ENCODE peak calls at places on chromosomes 12 and 14, in six cellular contexts. Y, X, D, M, H and O are unnamed samples.

GRCh38 chr14:97206948-97207347 is 409.8 kb downstream of the VRK1 start:
- DNase-seq in Y (no peak), X (no peak), D (no peak), M (no peak), H (no peak), O (no peak)

GRCh38 chr14:43411841-43412240 is 1095.2 kb downstream of the FSCB start:
- DNase-seq in Y (no peak), X (no peak), D (no peak), M (no peak), H (no peak), O (no peak)

GRCh38 chr12:99200711-99201384 is 446.7 kb upstream of the GARIN6 start:
- DNase-seq in Y (no peak), X (no peak), D (no peak), M (no peak), H (no peak), O (no peak)

GRCh38 chr12:127101086-127101485 is 1165.9 kb upstream of the TMEM132C start:
- DNase-seq in Y (no peak), X (no peak), D (no peak), M (no peak), H (no peak), O (no peak)

GRCh38 chr14:20707622-20708021 is 19.1 kb downstream of the ANG start:
- DNase-seq in Y (no peak), X (no peak), D (no peak), M (no peak), H (no peak), O (no peak)

GRCh38 chr12:97837401-97837800 is 374.8 kb downstream of the RMST start:
- DNase-seq in Y (no peak), X (no peak), D (no peak), M (no peak), H (no peak), O (no peak)

GRCh38 chr12:26821212-26821701 is 11.7 kb downstream of the ITPR2 start:
- DNase-seq in Y (no peak), X (no peak), D (no peak), M (no peak), H (no peak), O (no peak)

GRCh38 chr14:83467811-83468210 is 1934.2 kb upstream of the SEL1L start:
- DNase-seq in Y (no peak), X (no peak), D (no peak), M (no peak), H (no peak), O (no peak)

GRCh38 chr12:27246774-27247173 is 2.7 kb downstream of the STK38L start:
- DNase-seq in Y (no peak), X (no peak), D (no peak), M (no peak), H (no peak), O (no peak)

GRCh38 chr12:107027304-107028053 is 40.5 kb upstream of the MTERF2 start:
- DNase-seq in Y (peak), X (no peak), D (no peak), M (peak), H (no peak), O (peak)
- TF ChIP-seq MAX in Y (no peak), X (no peak), D (no peak), M (no peak), H (no peak), O (no peak)

DNA sequence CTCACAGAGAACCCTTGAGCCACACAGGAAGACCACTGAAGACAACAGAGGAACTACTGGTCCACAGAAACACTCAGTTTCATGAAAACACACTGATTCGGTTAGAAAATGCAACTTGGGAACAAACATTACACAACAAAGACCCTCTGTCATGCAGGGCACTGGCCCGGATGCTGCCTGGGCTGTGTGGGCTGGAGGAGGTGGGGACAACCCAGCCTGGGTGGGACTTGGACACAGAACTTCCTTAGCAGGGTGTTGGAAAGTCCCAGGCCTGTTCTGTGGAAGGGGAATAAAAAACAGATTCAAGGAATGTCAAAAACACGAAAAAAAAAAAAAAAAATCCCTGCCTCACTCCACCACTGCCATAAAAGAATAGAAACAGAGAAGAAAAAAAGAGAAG is 181.0 kb downstream of the MON2 start:
- DNase-seq in Y (no peak), X (no peak), D (no peak), M (no peak), H (no peak), O (no peak)
- TF ChIP-seq CHD2 in Y (no peak), X (no peak), D (no peak), M (no peak), H (no peak), O (no peak)

GRCh38 chr12:122395319-122395718 is 27.1 kb downstream of the CLIP1 start:
- DNase-seq in Y (peak), X (no peak), D (no peak), M (peak), H (no peak), O (no peak)
- TF ChIP-seq MAX in Y (no peak), X (no peak), D (no peak), M (no peak), H (no peak), O (no peak)

GRCh38 chr12:62957233-62957953 is 22.4 kb upstream of the PPM1H start:
- DNase-seq in Y (no peak), X (peak), D (no peak), M (no peak), H (no peak), O (peak)
- TF ChIP-seq CHD2 in Y (no peak), X (no peak), D (no peak), M (no peak), H (no peak), O (no peak)

GRCh38 chr12:29537292-29537691 is 39.8 kb upstream of the OVCH1 start:
- DNase-seq in Y (no peak), X (no peak), D (no peak), M (no peak), H (no peak), O (no peak)

GRCh38 chr12:29533815-29534489 is 36.5 kb upstream of the OVCH1 start:
- DNase-seq in Y (no peak), X (no peak), D (no peak), M (no peak), H (no peak), O (no peak)

GRCh38 chr12:29534935-29535334 is 37.4 kb upstream of the OVCH1 start:
- DNase-seq in Y (no peak), X (no peak), D (no peak), M (no peak), H (no peak), O (peak)
- TF ChIP-seq MAX in Y (no peak), X (no peak), D (no peak), M (no peak), H (no peak), O (no peak)

DNA sequence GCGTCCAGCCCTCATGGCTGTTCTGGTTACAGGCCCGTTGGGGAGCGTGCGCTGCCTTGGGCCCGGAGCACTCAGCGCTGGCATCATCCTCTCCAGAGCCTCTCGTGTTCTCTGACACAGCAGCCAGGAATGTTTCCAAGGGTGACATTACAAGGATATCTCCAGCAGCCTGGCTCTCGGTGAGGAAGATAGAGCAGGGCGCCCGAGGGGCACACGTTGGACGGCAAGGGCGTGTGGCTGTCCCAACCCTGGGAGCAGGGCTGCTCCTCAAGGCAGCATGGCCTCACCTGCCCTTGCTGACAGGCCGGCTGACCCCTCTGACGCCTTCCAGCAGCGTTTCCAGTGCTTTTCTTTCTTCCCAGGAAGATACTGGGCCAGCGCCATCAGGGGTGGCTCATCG is 14.4 kb downstream of the LRCOL1 start:
- DNase-seq in Y (no peak), X (no peak), D (no peak), M (no peak), H (no peak), O (no peak)
- TF ChIP-seq CHD2 in Y (no peak), X (no peak), D (no peak), M (no peak), H (no peak), O (no peak)

GRCh38 chr14:56005580-56006053 is 112.6 kb upstream of the PELI2 start:
- DNase-seq in Y (no peak), X (no peak), D (no peak), M (no peak), H (no peak), O (no peak)

GRCh38 chr14:56004323-56004722 is 113.9 kb upstream of the PELI2 start:
- DNase-seq in Y (no peak), X (no peak), D (no peak), M (no peak), H (no peak), O (no peak)

GRCh38 chr14:56002876-56003625 is 115.2 kb upstream of the PELI2 start:
- DNase-seq in Y (no peak), X (no peak), D (peak), M (no peak), H (no peak), O (no peak)

GRCh38 chr14:56004807-56005579 is 113.2 kb upstream of the PELI2 start:
- DNase-seq in Y (peak), X (peak), D (peak), M (no peak), H (peak), O (no peak)

DNA sequence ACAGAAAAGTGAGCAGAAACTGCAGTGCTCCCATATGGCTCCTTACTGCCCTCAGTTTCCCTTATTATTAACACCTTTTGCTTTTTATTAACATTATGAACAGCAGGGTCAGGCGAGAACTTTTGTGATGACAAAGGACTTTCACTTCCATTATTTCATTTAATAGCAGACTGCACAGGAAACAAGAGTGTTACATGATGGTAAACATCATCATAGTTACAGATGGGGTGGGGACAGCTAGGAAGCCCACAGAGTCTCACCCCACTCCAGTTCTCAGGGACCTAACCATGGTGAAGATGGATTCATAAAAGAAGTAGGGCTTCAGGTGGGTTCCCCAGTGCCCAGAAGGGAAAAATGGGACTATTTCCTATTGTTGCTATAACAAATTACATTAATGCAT is 110.1 kb upstream of the PELI2 start:
- DNase-seq in Y (no peak), X (no peak), D (no peak), M (no peak), H (no peak), O (no peak)
- TF ChIP-seq MAX in Y (no peak), X (no peak), D (no peak), M (no peak), H (no peak), O (no peak)

GRCh38 chr12:92185052-92185451 is 39.4 kb upstream of the BTG1 start:
- DNase-seq in Y (no peak), X (no peak), D (peak), M (no peak), H (no peak), O (no peak)
- TF ChIP-seq CHD2 in Y (no peak), X (no peak), D (no peak), M (no peak), H (no peak), O (no peak)

GRCh38 chr12:11672833-11673232 is 23.4 kb downstream of the ETV6 start:
- DNase-seq in Y (no peak), X (no peak), D (no peak), M (no peak), H (no peak), O (no peak)

GRCh38 chr12:11675952-11676505 is 26.6 kb downstream of the ETV6 start:
- DNase-seq in Y (no peak), X (no peak), D (no peak), M (no peak), H (no peak), O (no peak)

GRCh38 chr12:11677024-11677423 is 27.6 kb downstream of the ETV6 start:
- DNase-seq in Y (no peak), X (no peak), D (no peak), M (no peak), H (no peak), O (no peak)

GRCh38 chr12:11672361-11672760 is 22.9 kb downstream of the ETV6 start:
- DNase-seq in Y (no peak), X (no peak), D (no peak), M (peak), H (no peak), O (no peak)

DNA sequence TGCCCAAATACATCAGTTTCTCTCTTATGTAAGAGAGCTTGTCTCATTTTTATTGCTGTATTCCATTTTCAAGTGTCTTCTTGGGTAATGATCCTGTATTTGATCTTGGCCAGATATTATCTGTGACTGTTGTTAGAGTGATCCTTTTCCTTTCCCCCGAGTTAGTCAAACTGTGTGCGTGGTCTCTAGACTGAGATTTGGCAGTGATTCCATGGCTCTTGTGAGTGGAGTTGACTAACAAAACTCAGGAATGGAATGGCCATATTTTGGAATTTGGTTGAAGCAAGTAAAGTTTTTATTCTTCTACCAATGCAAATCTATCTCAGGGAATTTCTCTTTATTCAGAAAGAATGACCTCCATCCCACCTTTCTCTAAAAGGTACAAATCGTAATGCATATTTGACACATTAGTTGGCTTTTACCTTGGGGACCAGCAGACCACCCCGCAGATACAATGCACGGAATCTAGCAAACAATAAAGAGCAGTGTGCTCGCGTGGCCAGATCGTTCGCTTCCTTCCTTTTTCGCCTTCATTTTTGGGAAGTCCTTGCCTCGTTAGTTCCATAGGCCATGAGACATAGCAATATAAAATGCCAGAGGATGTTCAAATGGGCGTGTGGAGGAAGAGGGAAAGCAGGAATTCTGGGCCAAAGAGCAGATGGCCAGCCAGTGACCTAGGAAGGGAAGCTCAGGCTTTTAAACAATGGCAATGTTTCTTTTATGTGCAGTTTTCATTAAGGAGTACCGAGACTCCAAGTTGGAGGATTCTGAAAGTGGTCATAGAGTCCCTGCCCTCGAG is 24.4 kb downstream of the ETV6 start:
- DNase-seq in Y (no peak), X (no peak), D (no peak), M (no peak), H (no peak), O (no peak)
- TF ChIP-seq MAX in Y (no peak), X (no peak), D (no peak), M (no peak), H (no peak), O (no peak)

DNA sequence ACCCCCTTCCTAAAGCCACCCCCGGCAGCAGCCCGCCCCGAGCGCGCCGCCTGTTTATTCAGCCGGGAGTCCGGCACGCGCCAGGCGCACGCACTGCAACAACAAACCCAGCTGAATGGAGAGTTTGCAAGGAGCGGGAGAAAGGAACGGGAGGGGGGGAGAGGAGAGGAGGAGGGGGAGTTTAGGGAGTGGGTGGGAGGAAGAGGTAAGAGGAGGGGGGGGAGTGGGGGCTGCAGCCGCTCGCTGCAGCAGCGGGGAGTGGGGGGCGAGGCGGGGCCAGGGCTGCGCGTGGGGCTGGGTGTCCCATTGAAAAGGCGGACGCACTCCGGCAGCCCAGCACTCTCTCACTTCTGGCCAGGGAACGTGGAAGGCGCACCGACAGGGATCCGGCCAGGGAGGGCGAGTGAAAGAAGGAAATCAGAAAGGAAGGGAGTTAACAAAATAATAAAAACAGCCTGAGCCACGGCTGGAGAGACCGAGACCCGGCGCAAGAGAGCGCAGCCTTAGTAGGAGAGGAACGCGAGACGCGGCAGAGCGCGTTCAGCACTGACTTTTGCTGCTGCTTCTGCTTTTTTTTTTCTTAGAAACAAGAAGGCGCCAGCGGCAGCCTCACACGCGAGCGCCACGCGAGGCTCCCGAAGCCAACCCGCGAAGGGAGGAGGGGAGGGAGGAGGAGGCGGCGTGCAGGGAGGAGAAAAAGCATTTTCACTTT is at the start of gene ASCL1:
- DNase-seq in Y (no peak), X (no peak), D (no peak), M (peak), H (no peak), O (no peak)
- TF ChIP-seq CHD2 in Y (no peak), X (no peak), D (peak), M (no peak), H (no peak), O (no peak)